ENCODE peak calls at places on chromosomes 1 and 21, in eight cellular contexts. R is HFFc6; Q is body of pancreas; K is BJ; U is breast epithelium; J is activated CD8-positive, alpha-beta T cell treated with anti-CD3 and anti-CD28 coated beads for 36 hours; M is lower leg skin; E is H9. T is an unnamed sample.

GRCh38 chr1:20210736-20211405 is 24.6 kb upstream of the PLA2G2C start:
- DNase-seq in E (no peak), K (no peak), J (no peak), M (no peak), U (no peak), R (no peak), Q (no peak), T (no peak)

GRCh38 chr1:117372863-117373412 is 5.7 kb downstream of the MAN1A2 start:
- DNase-seq in E (no peak), R (no peak), J (no peak), K (no peak), Q (no peak), M (no peak), U (no peak), T (no peak)

GRCh38 chr1:29062157-29062942 is 61.4 kb downstream of the TMEM200B start:
- DNase-seq in K (no peak), R (no peak), M (no peak), U (no peak), E (no peak), Q (no peak), J (peak; percentile 66), T (no peak)

GRCh38 chr1:100597784-100598183 is 59.8 kb downstream of the GPR88 start:
- DNase-seq in R (no peak), J (no peak), U (no peak), K (no peak), Q (no peak), E (no peak), M (no peak), T (no peak)

GRCh38 chr1:183218981-183219621 is 33.0 kb downstream of the LAMC2 start:
- DNase-seq in J (peak; percentile 67), E (peak; percentile 43), K (no peak), R (no peak), M (no peak), Q (no peak), U (peak; percentile 75), T (peak; percentile 62)

GRCh38 chr21:34730194-34730593 is 61.4 kb downstream of the CLIC6 start:
- DNase-seq in R (no peak), Q (no peak), K (no peak), E (no peak), U (no peak), M (no peak), J (no peak), T (no peak)

GRCh38 chr1:234851450-234852438 is 241.8 kb upstream of the IRF2BP2 start:
- DNase-seq in J (peak; percentile 40), U (no peak), M (no peak), R (peak; percentile 31), E (no peak), K (no peak), Q (no peak), T (no peak)

GRCh38 chr1:44819594-44820327 is 11.4 kb downstream of the BTBD19 start:
- DNase-seq in J (peak; percentile 93), K (peak; percentile 79), M (peak; percentile 96), Q (peak; percentile 83), E (peak; percentile 96), R (peak; percentile 99), U (peak; percentile 79), T (peak; percentile 75)

GRCh38 chr21:32728455-32729237 is 833 bp upstream of the SYNJ1 start:
- DNase-seq in Q (no peak), E (no peak), U (no peak), J (no peak), M (no peak), R (no peak), K (no peak), T (no peak)

GRCh38 chr21:42316891-42317290 is 1.7 kb upstream of the TFF3 start:
- DNase-seq in U (no peak), E (no peak), R (no peak), M (peak; percentile 81), K (no peak), Q (no peak), J (no peak), T (no peak)

GRCh38 chr1:116472431-116472961 is 98.3 kb downstream of the CD58 start:
- DNase-seq in K (no peak), E (no peak), J (no peak), U (no peak), M (no peak), Q (no peak), R (no peak), T (no peak)

GRCh38 chr1:46517010-46517600 is 27.5 kb downstream of the DMBX1 start:
- DNase-seq in K (no peak), E (peak; percentile 93), Q (peak; percentile 81), J (no peak), M (peak; percentile 92), U (peak; percentile 83), R (no peak), T (no peak)

GRCh38 chr1:37890378-37891014 is 31.1 kb upstream of the MTF1 start:
- DNase-seq in J (peak; percentile 10), R (peak; percentile 55), E (no peak), U (no peak), M (no peak), Q (no peak), K (no peak), T (no peak)

DNA sequence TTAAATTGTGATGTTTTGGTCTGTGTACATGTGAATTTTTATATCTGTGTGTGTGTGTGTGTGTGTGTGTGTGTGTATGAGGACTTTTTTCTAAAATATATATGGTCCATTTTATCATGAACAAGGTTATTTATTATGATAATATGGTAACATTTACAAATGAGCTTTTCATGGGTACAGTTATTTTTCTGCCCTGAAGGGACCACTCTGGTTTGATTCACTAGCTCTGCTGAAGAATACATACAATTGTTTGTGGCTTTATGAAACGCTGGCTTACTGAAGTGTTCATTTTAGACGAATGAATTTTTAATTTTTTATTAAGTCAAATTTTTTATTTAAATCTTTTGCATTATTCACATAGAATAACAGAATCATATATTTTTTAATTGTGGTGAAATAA is 71.9 kb downstream of the SPATA46 start:
- DNase-seq in E (no peak), K (no peak), J (no peak), R (no peak), M (no peak), Q (no peak), U (no peak), T (no peak)
- TF ChIP-seq CTCF in E (no peak), K (no peak), J (no peak), R (no peak), M (no peak), Q (no peak), U (no peak), T (no peak)

GRCh38 chr1:196717868-196718267 is 56.8 kb upstream of the CFHR3 start:
- DNase-seq in K (no peak), U (no peak), R (no peak), J (no peak), Q (no peak), E (no peak), M (no peak), T (no peak)

DNA sequence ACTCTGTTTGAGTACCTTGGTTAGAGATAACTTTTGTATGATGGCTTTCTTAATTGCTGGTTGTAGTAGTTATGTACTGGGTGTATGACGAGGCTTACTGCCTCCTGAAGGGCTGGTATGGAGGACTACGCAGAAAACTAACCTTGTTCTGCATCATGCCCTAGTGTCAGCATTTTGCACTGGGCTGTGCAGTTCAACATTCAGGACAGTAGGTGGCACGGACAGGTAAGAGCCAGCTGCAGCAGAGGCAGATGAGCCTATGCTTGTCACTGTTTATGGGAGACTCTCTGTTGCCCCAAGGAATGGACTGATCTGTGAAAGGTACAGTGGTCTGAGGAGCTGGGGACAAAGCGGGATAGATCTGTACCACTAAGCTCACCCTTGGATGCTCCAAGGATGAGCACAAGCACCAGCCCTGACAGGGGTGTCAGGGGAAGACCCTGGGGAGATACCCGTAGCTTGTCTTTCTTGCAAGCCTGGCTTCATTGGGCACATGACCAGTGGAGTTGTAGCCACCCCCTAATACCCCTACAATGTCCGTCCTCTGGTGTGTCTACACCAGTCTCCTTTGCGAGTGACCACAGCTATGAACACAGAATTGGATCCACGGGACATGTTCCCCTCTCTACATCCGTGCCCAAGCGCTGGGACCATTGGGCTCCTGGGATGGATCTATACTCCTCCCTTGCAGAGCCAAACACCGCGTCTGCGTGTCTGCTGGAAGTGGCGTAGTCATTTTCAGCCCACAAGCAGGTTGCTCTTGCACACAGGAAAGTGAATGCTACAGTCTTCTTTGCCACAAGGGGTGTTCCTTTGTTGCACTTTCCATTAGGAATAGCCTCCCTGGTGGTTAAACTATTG is 51.1 kb upstream of the CFHR3 start:
- DNase-seq in J (peak; percentile 69), U (no peak), R (peak; percentile 57), Q (no peak), M (peak; percentile 86), K (no peak), E (peak; percentile 88), T (no peak)
- TF ChIP-seq CTCF in J (peak; percentile 57), U (no peak), R (peak; percentile 86), Q (peak; percentile 33), M (no peak), K (peak; percentile 79), E (peak; percentile 78), T (peak; percentile 71)

DNA sequence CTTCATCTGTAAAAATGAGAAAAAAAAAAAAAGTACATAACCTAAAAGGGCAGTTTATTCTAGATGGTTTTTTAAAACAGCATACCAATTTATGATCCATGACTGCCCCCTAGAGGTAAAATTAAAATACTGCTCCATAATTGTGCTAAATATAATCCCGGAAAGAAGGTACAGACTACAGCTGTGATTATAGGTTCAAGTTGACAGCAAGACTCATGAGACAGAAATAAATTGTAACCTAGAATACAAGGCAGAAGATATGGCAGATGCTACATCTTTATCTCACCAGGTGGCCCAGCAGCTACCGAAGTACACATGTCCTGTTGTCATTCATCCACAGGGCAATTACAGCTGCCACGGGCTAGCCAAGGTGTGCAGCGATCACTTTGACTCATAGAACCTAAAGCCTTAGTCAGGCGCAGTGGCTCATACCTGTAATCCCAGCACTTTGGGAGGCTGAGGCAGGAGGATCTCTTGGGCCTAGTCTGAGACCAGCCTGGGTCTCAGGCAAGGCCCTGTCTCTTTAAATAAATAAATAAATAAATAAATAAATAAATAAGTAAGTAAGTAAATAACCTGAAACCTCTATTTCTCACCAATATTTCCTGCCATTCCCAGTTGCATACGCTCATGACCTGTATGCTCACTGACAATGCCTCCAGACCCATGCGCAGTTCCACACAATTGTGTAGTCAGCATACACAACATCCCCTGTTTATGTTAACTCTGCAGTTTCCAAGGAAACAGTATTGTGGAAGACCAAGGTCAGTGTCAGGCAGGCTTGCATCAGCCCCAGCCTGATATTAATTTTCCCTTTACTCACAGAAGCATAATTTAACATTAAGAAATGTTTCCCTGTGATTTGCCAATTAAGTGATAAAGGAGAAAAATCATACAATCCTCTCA is 18.3 kb upstream of the PPIE start:
- DNase-seq in R (peak; percentile 59), J (no peak), E (no peak), U (no peak), Q (peak; percentile 32), M (peak; percentile 75), K (peak; percentile 14), T (no peak)
- TF ChIP-seq CTCF in R (peak; percentile 91), J (peak; percentile 61), E (peak; percentile 84), U (peak; percentile 41), Q (peak; percentile 71), M (no peak), K (peak; percentile 49), T (peak; percentile 91)

GRCh38 chr1:86692636-86693035 is 11.7 kb upstream of the SH3GLB1 start:
- DNase-seq in M (no peak), K (no peak), R (no peak), U (no peak), E (no peak), J (no peak), Q (no peak), T (no peak)

DNA sequence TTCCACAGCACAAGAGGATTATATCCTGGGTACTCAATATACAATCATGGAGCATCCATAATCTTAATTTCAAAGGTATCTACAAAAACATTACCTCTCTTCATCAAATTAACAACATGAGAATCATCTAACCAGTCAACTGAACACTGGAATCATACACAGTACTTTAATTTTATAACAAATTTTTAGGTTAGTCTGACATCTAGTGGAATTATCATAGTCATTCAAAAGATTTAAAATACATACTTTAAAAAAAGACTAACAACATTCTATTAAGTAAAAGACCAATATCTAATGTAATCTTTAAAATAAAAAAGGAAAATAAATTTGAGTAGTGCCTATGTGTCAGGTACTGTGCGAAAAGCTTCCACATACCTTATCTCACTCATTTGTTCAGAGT is 16.8 kb upstream of the SH3GLB1 start:
- DNase-seq in Q (no peak), R (no peak), J (no peak), E (no peak), M (no peak), U (no peak), K (no peak), T (no peak)
- TF ChIP-seq CTCF in Q (no peak), R (peak; percentile 55), J (peak; percentile 26), E (no peak), M (no peak), U (no peak), K (no peak), T (no peak)